ENCODE peak calls at places on chromosomes 11 and 22, in seven cellular contexts. E is IMR-90, F is spleen, U is fibroblast of mammary gland, T is Peyer's patch, M is heart left ventricle, G is ascending aorta. C is an unnamed sample.

GRCh38 chr11:62806611-62807121 is 1.4 kb upstream of the NXF1 start:
- DNase-seq in E (peak), F (no peak), U (peak), T (no peak), M (peak), G (peak), C (no peak)

GRCh38 chr11:45097721-45098493 is 48.5 kb upstream of the PRDM11 start:
- DNase-seq in E (peak), F (no peak), U (peak), T (no peak), M (peak), G (peak), C (peak)

GRCh38 chr11:128409476-128409875 is 177.9 kb downstream of the ETS1 start:
- DNase-seq in E (peak), F (no peak), U (peak), T (no peak), M (no peak), G (no peak), C (no peak)

GRCh38 chr11:77201370-77201769 is 73.3 kb downstream of the MYO7A start:
- DNase-seq in E (no peak), F (no peak), U (no peak), T (peak), M (peak), G (no peak), C (no peak)

GRCh38 chr11:34758262-34758661 is 137.4 kb downstream of the EHF start:
- DNase-seq in E (peak), F (no peak), U (peak), T (no peak), M (no peak), G (no peak), C (no peak)

GRCh38 chr11:62547691-62548281 is 1.2 kb upstream of the AHNAK start:
- DNase-seq in E (no peak), F (no peak), U (no peak), T (no peak), M (peak), G (no peak), C (no peak)

GRCh38 chr11:1084561-1085439 is 10.1 kb downstream of the MUC2 start:
- DNase-seq in E (no peak), F (peak), U (no peak), T (peak), M (peak), G (peak), C (no peak)

GRCh38 chr11:125842319-125842948 is 9.3 kb downstream of the PATE4 start:
- DNase-seq in E (no peak), F (no peak), U (no peak), T (no peak), M (no peak), G (no peak), C (no peak)

GRCh38 chr22:22123960-22124278 is 120.7 kb upstream of the VPREB1 start:
- DNase-seq in E (no peak), F (no peak), U (no peak), T (no peak), M (no peak), G (no peak), C (no peak)

GRCh38 chr11:108654994-108655631 is 9.8 kb upstream of the DDX10 start:
- DNase-seq in E (peak), F (no peak), U (peak), T (no peak), M (no peak), G (no peak), C (peak)

GRCh38 chr22:37045958-37046357 is 5.6 kb upstream of the KCTD17 start:
- DNase-seq in E (peak), F (no peak), U (peak), T (no peak), M (no peak), G (no peak), C (no peak)

GRCh38 chr11:60633645-60634044 is 65.8 kb upstream of the MS4A8 start:
- DNase-seq in E (no peak), F (no peak), U (no peak), T (no peak), M (no peak), G (no peak), C (no peak)

GRCh38 chr11:60629399-60629798 is 70.0 kb upstream of the MS4A8 start:
- DNase-seq in E (no peak), F (no peak), U (no peak), T (no peak), M (no peak), G (no peak), C (no peak)

GRCh38 chr11:60631939-60632338 is 67.5 kb upstream of the MS4A8 start:
- DNase-seq in E (no peak), F (no peak), U (no peak), T (no peak), M (no peak), G (no peak), C (no peak)

DNA sequence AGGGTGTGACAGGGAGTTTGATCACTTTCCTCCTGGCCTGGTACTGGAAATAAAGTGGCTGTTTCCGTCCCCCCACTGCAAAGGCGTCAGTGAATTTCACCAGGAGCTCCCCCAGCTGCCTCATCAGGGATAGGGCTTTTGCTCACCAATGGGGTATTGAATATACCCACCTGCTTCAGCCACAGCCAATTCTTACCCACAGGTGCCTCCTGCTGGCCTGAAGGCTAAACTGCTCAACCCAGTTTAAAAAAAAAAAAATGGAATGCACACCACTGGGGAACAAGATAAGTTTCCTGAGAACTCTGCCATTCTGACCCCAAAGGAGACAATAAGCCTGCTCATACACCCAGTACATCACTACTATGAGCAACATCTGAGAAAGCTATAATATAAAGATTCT is 65.3 kb upstream of the MS4A8 start:
- DNase-seq in E (no peak), F (no peak), U (no peak), T (no peak), M (no peak), G (no peak), C (peak)
- TF ChIP-seq CTCF in E (peak), F (no peak), U (peak), T (no peak), M (no peak), G (no peak), C (peak)

GRCh38 chr22:25062378-25063095 is 110.0 kb downstream of the KIAA1671 start:
- DNase-seq in E (no peak), F (peak), U (no peak), T (no peak), M (no peak), G (peak), C (no peak)

GRCh38 chr22:25061134-25061533 is 108.6 kb downstream of the KIAA1671 start:
- DNase-seq in E (no peak), F (no peak), U (no peak), T (no peak), M (no peak), G (no peak), C (no peak)

GRCh38 chr22:25061605-25062377 is 109.3 kb downstream of the KIAA1671 start:
- DNase-seq in E (no peak), F (no peak), U (no peak), T (no peak), M (no peak), G (no peak), C (no peak)

GRCh38 chr22:25059438-25059837 is 106.9 kb downstream of the KIAA1671 start:
- DNase-seq in E (no peak), F (no peak), U (no peak), T (no peak), M (no peak), G (no peak), C (no peak)

DNA sequence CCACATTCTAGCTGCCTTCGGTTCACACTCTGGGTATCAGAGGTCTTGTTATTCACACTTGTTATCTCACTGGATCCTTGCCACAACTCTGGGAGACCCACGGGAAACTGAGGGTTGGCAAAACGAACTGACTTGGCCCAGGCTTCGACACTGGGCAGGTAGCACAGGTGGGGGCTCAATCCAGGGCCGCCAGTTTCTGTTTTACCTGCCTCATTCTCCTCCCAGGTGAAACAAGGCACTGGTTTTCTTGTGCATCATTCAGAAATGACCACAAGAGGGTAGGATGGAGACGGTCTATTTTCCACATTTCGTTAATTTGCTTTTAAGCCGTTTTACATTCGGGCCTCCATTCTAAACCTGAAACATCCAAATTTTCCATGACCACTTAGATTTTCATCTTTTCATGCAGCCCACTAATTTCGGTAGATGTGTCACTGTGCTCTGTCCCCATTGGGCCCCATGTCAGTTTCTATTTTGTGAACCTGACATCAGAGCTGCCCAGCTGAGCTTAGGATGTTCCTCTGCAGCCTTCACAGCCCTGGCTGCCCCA is 108.1 kb downstream of the KIAA1671 start:
- DNase-seq in E (no peak), F (no peak), U (no peak), T (no peak), M (no peak), G (no peak), C (no peak)
- TF ChIP-seq CTCF in E (no peak), F (no peak), U (no peak), T (no peak), M (peak), G (peak), C (peak)

DNA sequence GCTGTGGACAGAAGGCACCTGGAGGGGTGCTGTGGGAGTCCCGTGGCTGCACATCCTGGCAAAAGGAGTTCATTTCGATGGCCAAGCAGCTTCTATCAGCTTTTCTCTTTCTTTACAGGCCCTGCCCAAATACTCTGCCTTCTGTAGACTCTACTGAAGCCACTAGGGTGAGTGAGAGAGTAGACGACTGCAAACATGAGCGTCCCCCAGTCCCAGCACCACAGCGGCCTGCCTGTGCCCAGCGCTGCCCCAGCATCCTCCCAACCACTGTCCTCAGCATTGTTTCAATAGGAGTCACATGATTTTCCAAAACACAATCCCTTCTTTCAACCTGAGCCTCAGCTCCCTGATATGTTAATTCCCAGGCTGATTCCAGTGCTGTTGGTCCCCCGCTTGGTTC is 110.0 kb downstream of the KIRREL3 start:
- DNase-seq in E (no peak), F (no peak), U (no peak), T (no peak), M (no peak), G (no peak), C (no peak)
- TF ChIP-seq CTCF in E (no peak), F (no peak), U (no peak), T (no peak), M (no peak), G (no peak), C (no peak)

DNA sequence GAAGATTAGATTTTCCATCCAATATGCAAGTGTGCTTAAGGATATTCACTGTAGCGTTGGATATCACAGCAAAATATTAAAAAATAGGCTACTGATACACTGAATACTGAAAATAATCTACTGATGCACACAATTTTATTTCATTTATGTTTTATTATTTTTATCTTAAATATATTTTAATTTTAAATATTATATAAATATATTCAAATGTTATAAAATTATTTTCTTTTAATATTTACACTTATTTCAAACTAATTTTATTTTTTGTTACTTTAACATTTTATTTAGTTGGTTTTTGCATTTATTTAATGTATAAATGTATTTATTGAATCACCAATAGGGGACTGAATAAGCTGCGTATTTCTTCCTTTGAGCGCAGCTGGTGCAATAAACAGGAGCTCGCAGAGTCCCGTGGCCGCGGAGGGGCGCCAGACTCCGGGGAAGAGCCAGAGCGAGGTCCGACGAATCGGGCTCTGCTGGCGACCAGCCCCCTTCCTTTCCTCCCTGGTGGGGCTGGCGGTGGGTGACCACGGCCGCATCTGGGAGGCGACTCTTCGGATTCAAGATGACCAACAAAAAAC is 12.2 kb downstream of the MMP3 start:
- DNase-seq in E (peak), F (no peak), U (peak), T (peak), M (no peak), G (no peak), C (peak)
- TF ChIP-seq CTCF in E (peak), F (no peak), U (peak), T (no peak), M (no peak), G (no peak), C (no peak)

DNA sequence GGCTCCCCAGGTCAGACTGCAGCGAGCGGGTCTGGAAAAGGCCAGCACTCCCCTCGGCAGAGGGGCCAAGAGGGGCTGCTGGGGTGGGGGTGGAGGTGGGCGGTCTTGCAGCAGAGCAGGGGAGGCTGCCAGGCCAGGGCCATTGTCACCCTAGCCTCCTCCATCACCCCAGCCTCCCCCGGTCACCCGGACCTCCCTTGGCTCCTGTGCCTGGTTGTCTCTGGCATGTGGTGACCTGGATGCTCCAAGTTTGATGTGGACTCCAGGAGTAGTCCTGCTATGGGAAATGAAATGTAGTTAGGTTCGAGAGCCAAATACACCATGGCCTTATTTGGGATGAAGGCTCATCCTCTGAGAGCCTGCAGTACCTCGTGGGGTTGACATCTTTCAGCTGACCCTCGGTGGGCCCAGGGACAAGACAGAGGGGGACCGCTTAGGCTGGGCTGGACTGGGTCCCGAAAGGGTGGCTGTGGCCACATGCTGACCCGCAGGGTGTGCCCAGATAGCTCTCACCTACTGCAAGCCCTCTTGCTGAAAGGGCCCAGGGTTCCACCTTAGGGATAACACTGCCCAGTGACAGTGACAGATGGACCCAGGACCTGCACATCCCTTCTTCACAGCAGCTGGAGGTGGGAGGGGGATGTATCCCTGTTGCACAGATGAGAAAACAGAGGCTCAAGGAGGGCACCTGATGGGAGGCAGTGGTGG is 24.1 kb downstream of the MRGPRD start:
- DNase-seq in E (no peak), F (no peak), U (no peak), T (no peak), M (no peak), G (no peak), C (no peak)
- TF ChIP-seq CTCF in E (no peak), F (no peak), U (no peak), T (no peak), M (no peak), G (no peak), C (no peak)

DNA sequence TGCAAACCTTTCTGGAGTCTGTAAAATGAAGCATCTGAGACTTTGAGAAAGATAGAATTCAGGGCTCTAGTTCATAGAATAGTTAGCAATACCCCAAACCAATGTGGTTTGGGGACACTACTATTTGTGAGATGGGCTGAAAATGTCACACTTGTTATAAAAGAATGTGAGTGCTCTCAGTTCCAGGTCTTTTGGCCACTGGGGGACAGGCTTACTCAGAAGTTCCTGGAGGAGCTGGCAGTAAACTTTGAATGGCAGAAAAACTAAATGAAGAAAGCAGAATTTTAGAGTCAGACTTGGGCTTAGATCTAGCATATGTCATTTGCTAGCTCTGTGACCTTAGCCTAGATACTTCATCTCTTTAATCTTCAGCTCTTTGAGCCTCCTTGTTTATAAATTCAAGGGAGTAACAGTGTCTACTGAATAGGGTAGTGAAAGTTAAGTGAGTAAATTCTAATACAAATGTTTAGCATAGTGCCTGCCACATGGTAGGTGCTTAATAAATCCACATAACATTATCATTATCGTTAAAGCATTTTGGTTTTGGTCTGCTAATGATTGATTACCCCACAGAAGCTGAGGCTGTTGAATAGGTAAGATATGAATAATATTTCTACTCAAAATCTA is 3.7 kb downstream of the LYVE1 start:
- DNase-seq in E (no peak), F (no peak), U (peak), T (no peak), M (no peak), G (no peak), C (no peak)
- TF ChIP-seq CTCF in E (peak), F (peak), U (peak), T (peak), M (peak), G (peak), C (no peak)

GRCh38 chr11:73787643-73788537 is at the start of gene MRPL48:
- DNase-seq in E (peak), F (peak), U (peak), T (peak), M (peak), G (peak), C (peak)
- TF ChIP-seq CTCF in E (no peak), F (no peak), U (no peak), T (no peak), M (no peak), G (no peak), C (no peak)

DNA sequence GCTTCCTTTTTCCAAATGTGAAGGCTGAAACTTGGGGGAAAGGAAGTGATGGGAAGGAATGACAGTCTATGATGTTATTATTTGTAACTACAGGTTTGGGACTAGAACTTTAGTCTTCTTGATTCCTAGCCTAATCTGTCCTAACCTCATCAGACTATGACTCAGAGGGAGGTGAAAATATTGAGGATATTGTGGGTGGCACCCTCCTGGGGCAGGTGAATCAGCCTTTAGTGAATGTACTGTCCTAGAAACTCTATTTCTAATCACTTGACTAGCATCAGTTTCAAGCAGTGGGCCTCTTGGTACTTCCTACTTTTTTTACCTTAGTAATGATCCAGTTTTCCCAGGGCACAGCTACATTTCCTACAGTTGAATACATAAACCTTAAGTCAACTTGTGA is 829.0 kb upstream of the API5 start:
- DNase-seq in E (no peak), F (no peak), U (no peak), T (no peak), M (no peak), G (no peak), C (no peak)
- TF ChIP-seq CTCF in E (no peak), F (no peak), U (no peak), T (no peak), M (no peak), G (no peak), C (no peak)